ENCODE peak calls at places on chromosomes 7 and 10, in four cellular contexts. One of them, this sample, is unnamed. For H3K9me3, the result is how much of the 10 kb centered on the place peaks cover.

GRCh38 chr10:63365976-63366765 is 99.6 kb downstream of the JMJD1C start:
- DNase-seq in mammary epithelial cell: no peak
- DNase-seq in CD8-positive, alpha-beta memory T cell: no peak
- DNase-seq in psoas muscle: no peak
- DNase-seq in this sample: no peak

GRCh38 chr7:34939175-34939574 is 98.1 kb downstream of the DPY19L1 start:
- DNase-seq in mammary epithelial cell: no peak
- DNase-seq in CD8-positive, alpha-beta memory T cell: no peak
- DNase-seq in psoas muscle: no peak
- DNase-seq in this sample: no peak

GRCh38 chr7:45104844-45105587 is 6.5 kb downstream of the TBRG4 start:
- DNase-seq in mammary epithelial cell: no peak
- DNase-seq in CD8-positive, alpha-beta memory T cell: no peak
- DNase-seq in psoas muscle: no peak
- DNase-seq in this sample: no peak

GRCh38 chr7:93115796-93116195 is 2.0 kb downstream of the SAMD9 start:
- DNase-seq in mammary epithelial cell: peak
- DNase-seq in CD8-positive, alpha-beta memory T cell: no peak
- DNase-seq in psoas muscle: no peak
- DNase-seq in this sample: no peak

GRCh38 chr7:42720871-42721835 is 190.7 kb downstream of the C7orf25 start:
- DNase-seq in mammary epithelial cell: no peak
- DNase-seq in CD8-positive, alpha-beta memory T cell: no peak
- DNase-seq in psoas muscle: no peak
- DNase-seq in this sample: no peak

GRCh38 chr10:9504227-9504626 is 1449.7 kb downstream of the GATA3 start:
- DNase-seq in mammary epithelial cell: no peak
- DNase-seq in CD8-positive, alpha-beta memory T cell: no peak
- DNase-seq in psoas muscle: no peak
- DNase-seq in this sample: no peak

GRCh38 chr10:88004451-88004850 is 141.0 kb downstream of the PTEN start:
- DNase-seq in mammary epithelial cell: no peak
- DNase-seq in CD8-positive, alpha-beta memory T cell: no peak
- DNase-seq in psoas muscle: no peak
- DNase-seq in this sample: no peak

GRCh38 chr10:70132098-70133029 is at the start of gene AIFM2:
- DNase-seq in mammary epithelial cell: peak
- DNase-seq in CD8-positive, alpha-beta memory T cell: peak
- DNase-seq in psoas muscle: peak
- DNase-seq in this sample: no peak

GRCh38 chr7:28002638-28003037 is 178.0 kb downstream of the JAZF1 start:
- DNase-seq in mammary epithelial cell: peak
- DNase-seq in CD8-positive, alpha-beta memory T cell: no peak
- DNase-seq in psoas muscle: no peak
- DNase-seq in this sample: no peak

GRCh38 chr7:39504963-39505362 is 61.2 kb upstream of the YAE1 start:
- DNase-seq in mammary epithelial cell: peak
- DNase-seq in CD8-positive, alpha-beta memory T cell: no peak
- DNase-seq in psoas muscle: peak
- DNase-seq in this sample: no peak

GRCh38 chr7:2158331-2159175 is 74.2 kb downstream of the MAD1L1 start:
- DNase-seq in mammary epithelial cell: no peak
- DNase-seq in CD8-positive, alpha-beta memory T cell: no peak
- DNase-seq in psoas muscle: no peak
- DNase-seq in this sample: no peak

GRCh38 chr10:97466755-97467154 is 20.8 kb downstream of the ZDHHC16 start:
- DNase-seq in mammary epithelial cell: peak
- DNase-seq in CD8-positive, alpha-beta memory T cell: no peak
- DNase-seq in psoas muscle: no peak
- DNase-seq in this sample: no peak

GRCh38 chr7:111832159-111832558 is 269.9 kb upstream of the IMMP2L start:
- DNase-seq in mammary epithelial cell: no peak
- DNase-seq in CD8-positive, alpha-beta memory T cell: no peak
- DNase-seq in psoas muscle: no peak
- DNase-seq in this sample: no peak

GRCh38 chr10:17025444-17026295 is 103.9 kb downstream of the CUBN start:
- DNase-seq in mammary epithelial cell: peak
- DNase-seq in CD8-positive, alpha-beta memory T cell: peak
- DNase-seq in psoas muscle: peak
- DNase-seq in this sample: peak

GRCh38 chr10:3097160-3097559 is 29.8 kb downstream of the PFKP start:
- DNase-seq in mammary epithelial cell: no peak
- DNase-seq in CD8-positive, alpha-beta memory T cell: no peak
- DNase-seq in psoas muscle: no peak
- DNase-seq in this sample: no peak

GRCh38 chr10:3096149-3096548 is 28.8 kb downstream of the PFKP start:
- DNase-seq in mammary epithelial cell: no peak
- DNase-seq in CD8-positive, alpha-beta memory T cell: no peak
- DNase-seq in psoas muscle: no peak
- DNase-seq in this sample: no peak

GRCh38 chr10:3095373-3096139 is 28.2 kb downstream of the PFKP start:
- DNase-seq in mammary epithelial cell: peak
- DNase-seq in CD8-positive, alpha-beta memory T cell: peak
- DNase-seq in psoas muscle: no peak
- DNase-seq in this sample: no peak

GRCh38 chr10:3093996-3094395 is 26.6 kb downstream of the PFKP start:
- DNase-seq in mammary epithelial cell: no peak
- DNase-seq in CD8-positive, alpha-beta memory T cell: no peak
- DNase-seq in psoas muscle: no peak
- DNase-seq in this sample: no peak

DNA sequence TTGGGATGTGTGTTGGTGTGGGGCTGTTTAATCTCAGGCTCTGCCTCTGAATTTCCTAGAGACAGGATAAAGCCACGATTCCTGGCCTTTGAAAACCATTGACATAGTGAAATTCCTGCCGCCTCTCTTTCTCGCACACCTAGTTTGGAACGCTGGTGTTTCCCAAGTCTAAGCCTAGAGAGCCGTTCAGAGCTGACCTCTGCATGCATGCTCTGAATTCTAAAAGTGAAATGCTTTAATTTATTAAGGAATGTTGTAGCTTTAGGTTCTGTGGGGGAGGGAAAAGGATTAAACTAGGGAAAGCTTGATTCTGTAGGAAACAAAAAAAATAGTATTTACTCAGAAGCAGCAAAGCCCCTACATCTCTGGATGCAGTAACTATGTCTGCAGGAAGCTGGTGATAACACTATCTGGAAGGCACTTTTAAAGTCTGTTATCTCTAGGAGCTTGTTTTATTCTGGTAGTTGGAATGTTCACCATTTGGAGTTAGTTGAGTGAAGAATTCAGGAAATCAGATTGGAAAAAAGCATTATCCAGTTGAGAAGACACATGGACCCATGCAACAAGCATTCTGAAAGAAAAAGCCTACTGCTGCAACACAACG is 27.3 kb downstream of the PFKP start:
- DNase-seq in mammary epithelial cell: no peak
- DNase-seq in CD8-positive, alpha-beta memory T cell: no peak
- DNase-seq in psoas muscle: no peak
- DNase-seq in this sample: no peak
- H3K4me3 ChIP-seq in mammary epithelial cell: peak
- H3K4me3 ChIP-seq in CD8-positive, alpha-beta memory T cell: no peak
- H3K4me3 ChIP-seq in psoas muscle: no peak
- H3K4me3 ChIP-seq in this sample: no peak

GRCh38 chr10:78964952-78965633 is 103.7 kb upstream of the ZMIZ1 start:
- DNase-seq in mammary epithelial cell: peak
- DNase-seq in CD8-positive, alpha-beta memory T cell: no peak
- DNase-seq in psoas muscle: peak
- DNase-seq in this sample: no peak

GRCh38 chr10:78961760-78962159 is 107.0 kb upstream of the ZMIZ1 start:
- DNase-seq in mammary epithelial cell: no peak
- DNase-seq in CD8-positive, alpha-beta memory T cell: no peak
- DNase-seq in psoas muscle: no peak
- DNase-seq in this sample: no peak

GRCh38 chr10:78964274-78964951 is 104.4 kb upstream of the ZMIZ1 start:
- DNase-seq in mammary epithelial cell: no peak
- DNase-seq in CD8-positive, alpha-beta memory T cell: no peak
- DNase-seq in psoas muscle: no peak
- DNase-seq in this sample: no peak

GRCh38 chr10:78966182-78966787 is 102.5 kb upstream of the ZMIZ1 start:
- DNase-seq in mammary epithelial cell: no peak
- DNase-seq in CD8-positive, alpha-beta memory T cell: no peak
- DNase-seq in psoas muscle: no peak
- DNase-seq in this sample: no peak

DNA sequence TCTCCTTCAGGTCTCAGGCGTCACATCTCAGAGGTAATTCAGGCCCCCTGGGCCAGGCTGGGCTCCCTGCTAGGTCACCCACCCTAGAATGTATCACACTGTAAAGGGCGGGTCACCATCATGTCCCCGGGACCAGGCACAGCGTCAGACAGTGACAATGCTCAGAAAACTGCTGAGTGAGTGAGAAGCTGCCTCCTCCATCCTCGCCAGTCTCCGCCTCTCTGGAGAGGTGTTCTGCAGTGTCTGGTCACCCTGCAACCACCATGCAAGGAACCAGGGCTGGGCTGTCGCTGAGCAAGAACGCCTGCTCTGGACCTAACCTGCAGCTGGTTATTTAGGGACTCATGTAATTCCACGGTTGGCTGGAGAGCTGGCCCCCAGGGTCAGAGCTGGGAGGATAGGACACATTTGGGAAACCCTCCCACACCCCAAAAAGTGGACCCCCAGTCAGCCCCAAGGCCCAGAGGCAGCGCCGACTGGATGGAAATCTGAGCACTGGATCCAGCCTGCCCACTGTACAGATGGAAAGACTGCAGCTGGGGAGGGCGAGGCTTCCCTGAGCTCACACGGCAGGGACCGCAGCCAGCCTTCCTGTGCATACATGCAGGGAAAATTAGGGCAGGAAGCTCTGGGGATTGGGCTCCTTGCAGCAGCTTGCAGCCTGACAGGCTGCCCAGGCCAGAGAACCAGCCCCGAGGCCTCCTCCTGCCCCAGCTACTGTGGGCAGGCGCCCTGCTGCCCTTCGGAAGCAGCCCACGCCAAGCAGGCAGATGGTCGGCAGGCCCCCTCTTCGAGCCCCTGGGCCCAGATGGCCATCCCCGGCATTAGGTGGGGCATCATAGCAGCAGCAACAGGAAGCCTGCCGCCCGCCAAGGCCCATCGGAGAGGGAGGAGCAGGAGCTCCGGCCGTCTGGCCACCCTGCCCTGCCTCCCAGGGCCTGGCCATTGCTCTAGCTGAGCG is 105.4 kb upstream of the ZMIZ1 start:
- DNase-seq in mammary epithelial cell: peak
- DNase-seq in CD8-positive, alpha-beta memory T cell: no peak
- DNase-seq in psoas muscle: no peak
- DNase-seq in this sample: no peak
- H3K27ac ChIP-seq in mammary epithelial cell: no peak
- H3K27ac ChIP-seq in CD8-positive, alpha-beta memory T cell: no peak
- H3K27ac ChIP-seq in psoas muscle: peak
- H3K27ac ChIP-seq in this sample: no peak

GRCh38 chr10:113690749-113691148 is 11.0 kb downstream of the CASP7 start:
- DNase-seq in mammary epithelial cell: no peak
- DNase-seq in CD8-positive, alpha-beta memory T cell: no peak
- DNase-seq in psoas muscle: no peak
- DNase-seq in this sample: no peak
- H3K9me3 ChIP-seq in mammary epithelial cell: under half
- H3K9me3 ChIP-seq in CD8-positive, alpha-beta memory T cell: under half
- H3K9me3 ChIP-seq in psoas muscle: under half
- H3K9me3 ChIP-seq in this sample: under half

DNA sequence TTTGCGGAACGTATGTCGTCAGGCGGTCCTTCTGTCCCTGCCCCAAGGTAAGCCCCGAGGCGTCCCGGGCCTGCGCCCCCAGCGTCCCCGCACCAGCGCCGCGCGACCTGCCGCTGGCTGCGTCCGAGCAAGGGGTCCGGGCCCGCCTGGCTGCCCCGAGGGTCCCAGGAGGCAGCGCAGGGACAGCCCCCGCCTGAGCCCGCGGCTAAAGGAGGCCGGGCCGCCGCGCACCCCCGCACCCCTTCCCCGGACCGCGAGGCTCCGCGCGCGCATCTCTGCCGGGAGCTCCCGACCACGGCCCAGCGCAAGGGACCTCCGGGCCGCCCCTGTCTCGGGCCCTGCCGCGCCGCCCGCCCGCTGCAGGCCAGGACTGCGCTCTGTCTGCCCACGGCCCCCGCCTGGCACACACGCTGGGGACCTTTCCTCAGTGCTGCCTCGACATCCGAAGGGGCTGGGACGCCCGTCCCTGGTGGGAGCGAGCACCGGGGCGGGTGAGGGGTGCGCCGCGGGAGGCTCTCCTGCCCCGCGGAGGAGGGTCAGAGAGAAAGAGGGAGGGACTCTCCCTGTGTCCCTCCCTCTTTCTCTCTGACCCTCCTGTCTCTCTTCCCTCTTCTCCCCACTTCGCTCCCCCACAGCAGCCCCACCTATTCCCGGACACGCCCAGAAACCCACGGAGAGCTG is 25.0 kb downstream of the SHH start:
- DNase-seq in mammary epithelial cell: no peak
- DNase-seq in CD8-positive, alpha-beta memory T cell: no peak
- DNase-seq in psoas muscle: no peak
- DNase-seq in this sample: no peak
- H3K4me3 ChIP-seq in mammary epithelial cell: no peak
- H3K4me3 ChIP-seq in CD8-positive, alpha-beta memory T cell: no peak
- H3K4me3 ChIP-seq in psoas muscle: peak
- H3K4me3 ChIP-seq in this sample: no peak

GRCh38 chr10:15313034-15313433 is 58.1 kb downstream of the FAM171A1 start:
- DNase-seq in mammary epithelial cell: no peak
- DNase-seq in CD8-positive, alpha-beta memory T cell: no peak
- DNase-seq in psoas muscle: no peak
- DNase-seq in this sample: no peak
- H3K27ac ChIP-seq in mammary epithelial cell: no peak
- H3K27ac ChIP-seq in CD8-positive, alpha-beta memory T cell: peak
- H3K27ac ChIP-seq in psoas muscle: no peak
- H3K27ac ChIP-seq in this sample: no peak

GRCh38 chr10:131345691-131346090 is 34.2 kb upstream of the TCERG1L start:
- DNase-seq in mammary epithelial cell: no peak
- DNase-seq in CD8-positive, alpha-beta memory T cell: no peak
- DNase-seq in psoas muscle: no peak
- DNase-seq in this sample: no peak

GRCh38 chr10:131350245-131350644 is 38.7 kb upstream of the TCERG1L start:
- DNase-seq in mammary epithelial cell: no peak
- DNase-seq in CD8-positive, alpha-beta memory T cell: no peak
- DNase-seq in psoas muscle: no peak
- DNase-seq in this sample: no peak

GRCh38 chr10:131344747-131345146 is 33.2 kb upstream of the TCERG1L start:
- DNase-seq in mammary epithelial cell: no peak
- DNase-seq in CD8-positive, alpha-beta memory T cell: no peak
- DNase-seq in psoas muscle: no peak
- DNase-seq in this sample: no peak

GRCh38 chr10:131346456-131346855 is 34.9 kb upstream of the TCERG1L start:
- DNase-seq in mammary epithelial cell: no peak
- DNase-seq in CD8-positive, alpha-beta memory T cell: no peak
- DNase-seq in psoas muscle: no peak
- DNase-seq in this sample: no peak
- H3K9me3 ChIP-seq in mammary epithelial cell: under half
- H3K9me3 ChIP-seq in CD8-positive, alpha-beta memory T cell: under half
- H3K9me3 ChIP-seq in psoas muscle: under half
- H3K9me3 ChIP-seq in this sample: under half

This sample was measured in effector memory CD4-positive, alpha-beta T cell.